ENCODE peak calls at places on chromosomes 11 and 22, in five cellular contexts. E is left lung, D is cardiac fibroblast, H is mucosa of descending colon, P is foreskin fibroblast. Q is an unnamed sample.

GRCh38 chr11:107496011-107496410 is 38.4 kb upstream of the CWF19L2 start:
- DNase-seq in E (no peak), D (peak), H (no peak), P (peak), Q (no peak)

GRCh38 chr11:120774591-120775386 is 249.1 kb upstream of the TBCEL start:
- DNase-seq in E (no peak), D (no peak), H (no peak), P (no peak), Q (no peak)

GRCh38 chr22:44585559-44586121 is 87.6 kb upstream of the RTL6 start:
- DNase-seq in E (peak), D (no peak), H (no peak), P (no peak), Q (no peak)

GRCh38 chr22:46031965-46032851 is 55.2 kb upstream of the WNT7B start:
- DNase-seq in E (no peak), D (no peak), H (peak), P (no peak), Q (no peak)

GRCh38 chr11:90310210-90310609 is 87.4 kb upstream of the CHORDC1 start:
- DNase-seq in E (no peak), D (no peak), H (no peak), P (no peak), Q (no peak)

GRCh38 chr22:23574371-23574811 is 5.7 kb downstream of the IGLL1 start:
- DNase-seq in E (no peak), D (no peak), H (no peak), P (no peak), Q (no peak)

GRCh38 chr22:47372111-47372581 is 609.7 kb downstream of the TBC1D22A start:
- DNase-seq in E (peak), D (no peak), H (no peak), P (no peak), Q (no peak)

GRCh38 chr11:77236901-77237300 is 64.6 kb downstream of the GDPD4 start:
- DNase-seq in E (no peak), D (no peak), H (no peak), P (peak), Q (no peak)

GRCh38 chr11:27139742-27140141 is 99.1 kb downstream of the BBOX1 start:
- DNase-seq in E (no peak), D (peak), H (no peak), P (peak), Q (no peak)

GRCh38 chr11:71286701-71287643 is 34.6 kb upstream of the SHANK2 start:
- DNase-seq in E (no peak), D (peak), H (peak), P (peak), Q (no peak)

GRCh38 chr22:17191163-17191562 is 28.1 kb downstream of the ADA2 start:
- DNase-seq in E (no peak), D (no peak), H (no peak), P (peak), Q (no peak)

GRCh38 chr22:31327786-31328544 is 18.2 kb downstream of the PATZ1 start:
- DNase-seq in E (no peak), D (no peak), H (no peak), P (no peak), Q (no peak)

GRCh38 chr22:17477401-17477833 is 85.9 kb upstream of the SLC25A18 start:
- DNase-seq in E (no peak), D (peak), H (no peak), P (no peak), Q (no peak)

GRCh38 chr11:43947003-43947500 is 4.6 kb downstream of the C11orf96 start:
- DNase-seq in E (no peak), D (peak), H (no peak), P (no peak), Q (no peak)

GRCh38 chr11:92886243-92886905 is 83.1 kb upstream of the MTNR1B start:
- DNase-seq in E (no peak), D (peak), H (peak), P (peak), Q (peak)

DNA sequence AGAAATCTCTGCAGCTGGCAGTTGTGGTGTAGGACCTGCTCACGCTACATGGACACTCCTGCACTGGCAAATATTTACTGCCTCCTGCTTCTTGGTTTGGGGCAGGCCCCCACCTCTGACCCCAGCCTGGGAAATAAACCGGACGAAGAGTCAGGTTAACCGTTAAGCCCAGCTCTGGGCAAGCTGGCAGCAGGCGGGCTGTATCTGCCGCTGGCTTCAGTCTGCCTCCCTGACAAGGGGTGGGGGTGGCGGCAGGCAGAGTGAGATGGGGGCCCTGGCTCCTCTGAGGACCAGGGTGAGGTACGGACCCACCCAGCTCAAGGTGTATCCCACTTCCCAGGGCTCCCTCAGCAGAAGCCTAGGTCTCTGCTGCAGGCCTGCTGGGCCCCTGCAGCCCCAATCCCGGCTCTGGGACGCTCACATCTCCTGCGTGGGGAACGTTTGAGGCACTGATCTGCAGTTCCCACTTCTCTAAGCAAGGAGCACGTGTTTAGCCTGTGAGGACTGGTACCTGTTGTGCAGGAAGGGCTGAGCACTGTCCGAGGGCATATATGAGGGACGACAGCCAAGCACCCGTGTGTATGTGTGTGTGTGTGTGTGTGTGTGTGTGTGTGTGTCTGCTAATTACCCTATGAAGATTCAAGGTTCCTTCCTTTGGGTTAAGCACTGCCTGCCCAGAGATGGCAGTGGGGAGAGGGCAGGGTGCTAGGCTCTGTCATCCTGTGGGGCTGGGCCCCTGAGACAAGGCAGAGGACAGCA is 1.1 kb upstream of the LRRC75B start:
- DNase-seq in E (no peak), D (no peak), H (peak), P (no peak), Q (no peak)
- TF ChIP-seq CTCF in E (no peak), D (no peak), H (no peak), P (no peak), Q (no peak)

GRCh38 chr11:35554491-35555237 is 29.2 kb upstream of the PAMR1 start:
- DNase-seq in E (no peak), D (peak), H (no peak), P (peak), Q (no peak)
- TF ChIP-seq CTCF in E (no peak), D (peak), H (no peak), P (peak), Q (no peak)

DNA sequence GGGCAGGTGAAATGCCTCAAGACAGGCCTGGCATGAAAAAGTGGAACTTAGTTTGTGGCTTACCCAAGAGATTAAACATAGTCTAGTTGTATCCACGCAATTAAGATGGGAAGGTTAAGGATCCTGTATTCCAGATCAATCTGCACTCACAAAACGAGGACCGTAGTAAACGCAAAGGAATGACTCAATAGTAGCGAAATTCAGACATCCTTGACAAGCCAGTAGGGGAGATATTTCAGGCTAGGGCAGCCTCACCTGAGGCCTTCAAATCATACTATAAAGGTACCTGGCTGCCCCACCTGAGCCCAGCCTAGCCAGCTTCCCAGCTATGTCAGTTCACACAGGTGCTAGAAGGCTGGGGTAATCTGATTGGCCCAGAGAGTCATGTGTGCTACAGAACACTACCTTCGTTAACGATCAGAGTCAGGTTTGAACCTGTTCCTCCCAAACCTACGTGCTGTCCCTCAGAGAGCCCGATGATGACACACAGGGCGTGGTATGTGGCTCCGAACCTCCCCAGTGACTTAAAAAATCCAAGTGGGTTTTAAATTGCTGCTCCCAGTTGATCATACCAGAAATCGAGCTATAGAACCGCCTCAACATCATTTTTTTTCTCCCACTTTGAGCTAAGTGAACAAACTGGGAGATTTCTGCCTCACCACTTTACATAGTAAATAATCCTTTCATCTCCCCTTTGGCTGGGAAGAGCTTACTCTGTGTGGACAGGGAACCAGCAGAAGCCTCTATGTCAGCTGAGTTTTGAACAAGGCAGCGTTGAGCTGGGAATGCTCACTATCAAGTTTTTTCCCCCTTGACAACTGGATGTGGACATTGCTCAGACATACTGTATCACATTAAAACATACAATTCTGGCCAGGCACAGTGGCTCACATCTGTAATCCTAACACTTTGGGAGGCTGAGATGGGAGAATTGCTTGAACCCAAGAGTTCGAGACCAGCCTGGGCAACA is 46.3 kb downstream of the AHNAK start:
- DNase-seq in E (no peak), D (no peak), H (peak), P (no peak), Q (peak)
- TF ChIP-seq CTCF in E (no peak), D (no peak), H (no peak), P (no peak), Q (no peak)

GRCh38 chr11:69963533-69964246 is 114.4 kb upstream of the ANO1 start:
- DNase-seq in E (no peak), D (no peak), H (no peak), P (no peak), Q (no peak)
- TF ChIP-seq CTCF in E (no peak), D (no peak), H (no peak), P (no peak), Q (no peak)

GRCh38 chr11:64848779-64849599 is 4.5 kb upstream of the CDC42BPG start:
- DNase-seq in E (peak), D (no peak), H (peak), P (no peak), Q (no peak)
- TF ChIP-seq CTCF in E (no peak), D (no peak), H (no peak), P (no peak), Q (peak)

GRCh38 chr11:117563556-117563955 is 233.5 kb downstream of the DSCAML1 start:
- DNase-seq in E (no peak), D (no peak), H (no peak), P (no peak), Q (no peak)

GRCh38 chr11:117560786-117561530 is 233.3 kb downstream of the CEP164 start:
- DNase-seq in E (no peak), D (no peak), H (no peak), P (no peak), Q (no peak)

GRCh38 chr11:117562111-117562510 is 234.5 kb downstream of the CEP164 start:
- DNase-seq in E (no peak), D (no peak), H (no peak), P (no peak), Q (no peak)

GRCh38 chr11:117564321-117564720 is 232.7 kb downstream of the DSCAML1 start:
- DNase-seq in E (no peak), D (no peak), H (no peak), P (no peak), Q (no peak)

DNA sequence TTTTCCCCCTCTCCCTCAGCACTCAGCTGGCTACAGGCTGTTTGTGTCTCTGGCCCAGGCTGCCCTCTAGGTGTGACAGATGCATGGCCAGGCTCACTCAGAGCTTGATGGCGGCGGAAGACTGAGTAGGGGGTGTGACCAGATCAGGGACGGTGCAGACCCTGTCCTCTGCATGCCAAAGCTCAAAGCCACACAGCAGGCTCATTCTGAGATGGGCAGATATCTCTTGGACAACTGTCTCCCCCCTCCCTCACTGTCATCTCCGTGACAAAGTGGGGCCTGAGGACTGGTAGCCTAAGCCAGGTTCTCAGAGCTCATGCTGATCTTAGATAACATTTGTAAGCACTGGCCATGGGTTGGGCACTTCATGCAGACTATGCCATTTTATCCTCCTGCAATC is 231.3 kb downstream of the DSCAML1 start:
- DNase-seq in E (no peak), D (no peak), H (no peak), P (no peak), Q (no peak)
- TF ChIP-seq CTCF in E (no peak), D (no peak), H (no peak), P (no peak), Q (no peak)

DNA sequence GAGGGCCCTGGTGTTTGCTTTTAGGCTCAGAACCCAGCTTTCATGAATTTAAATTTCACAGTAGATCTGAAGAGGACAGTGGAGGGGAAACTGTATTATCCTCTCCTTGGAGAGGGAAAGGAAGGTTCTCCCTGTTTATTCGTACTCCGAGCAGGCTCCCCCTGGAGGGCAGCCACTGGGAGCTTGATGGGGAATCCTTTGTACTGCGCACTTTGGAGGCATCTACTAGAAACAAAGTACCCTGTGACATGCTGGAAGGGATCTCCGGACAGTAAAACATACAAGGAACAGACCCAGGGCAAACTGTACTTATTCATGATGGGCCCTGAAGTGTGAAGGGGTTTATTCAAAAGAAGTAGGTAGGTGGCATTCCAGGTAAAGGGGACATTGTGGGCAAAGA is 27.2 kb downstream of the NAV2 start:
- DNase-seq in E (no peak), D (peak), H (no peak), P (no peak), Q (no peak)
- TF ChIP-seq CTCF in E (no peak), D (peak), H (no peak), P (peak), Q (no peak)

DNA sequence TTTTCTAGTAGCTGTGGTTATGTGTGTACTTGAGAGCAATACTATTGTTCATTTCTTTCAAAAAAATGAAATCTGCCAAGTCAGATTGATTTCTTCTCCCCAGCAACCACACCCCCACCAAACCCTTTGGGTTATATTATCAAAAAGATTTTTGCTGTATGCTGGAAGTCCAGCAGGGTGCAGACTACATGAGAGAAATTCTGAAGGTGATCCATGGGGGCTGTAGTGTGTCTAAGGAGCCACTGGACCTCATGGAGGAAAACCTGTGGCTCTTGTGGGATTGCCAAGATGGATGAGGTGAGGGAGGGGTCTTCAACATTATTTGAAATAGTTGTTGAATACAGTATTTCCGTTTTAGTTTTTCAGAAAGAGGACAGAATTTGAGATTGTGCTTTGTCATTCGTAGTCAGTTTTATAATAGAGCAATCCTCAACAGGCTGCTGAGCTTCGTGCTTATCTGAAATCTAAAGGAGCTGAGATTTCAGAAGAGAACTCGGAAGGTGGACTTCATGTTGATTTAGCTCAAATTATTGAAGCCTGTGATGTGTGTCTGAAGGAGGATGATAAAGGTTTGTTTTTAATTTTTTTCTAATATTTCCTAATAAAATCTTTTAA is 3.1 kb downstream of the EIF3M start:
- DNase-seq in E (no peak), D (peak), H (no peak), P (no peak), Q (no peak)
- TF ChIP-seq CTCF in E (no peak), D (peak), H (no peak), P (peak), Q (no peak)

DNA sequence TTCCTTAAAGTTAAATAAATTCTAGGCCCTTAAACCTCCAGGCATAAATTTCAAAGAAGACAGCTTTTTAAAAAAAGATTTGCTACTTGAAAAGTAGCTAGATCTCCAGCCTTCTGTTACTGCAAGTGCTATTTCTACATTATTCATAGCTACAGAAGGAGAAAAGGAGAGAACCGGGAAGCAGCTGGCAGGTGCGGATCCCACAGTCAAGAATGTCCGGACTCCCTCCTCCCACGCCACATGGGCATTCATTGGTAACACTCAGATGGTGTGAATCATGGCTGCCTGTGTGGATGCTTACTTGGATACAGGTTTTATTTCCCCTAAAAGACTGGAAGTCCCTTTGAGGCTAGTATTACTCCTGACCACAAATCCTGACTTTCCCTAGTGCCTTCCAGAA is 39.5 kb upstream of the YPEL1 start:
- DNase-seq in E (no peak), D (peak), H (no peak), P (peak), Q (no peak)
- TF ChIP-seq CTCF in E (no peak), D (no peak), H (no peak), P (no peak), Q (no peak)